ENCODE peak calls at places on chromosome 1, in four cellular contexts. O is GM12892, G is Panc1, V is transverse colon. S is an unnamed sample.

GRCh38 chr1:244863491-244864252 is 671 bp downstream of the HNRNPU start:
- DNase-seq in O (no peak), G (no peak), V (peak), S (peak)

GRCh38 chr1:4653796-4654715 is at the start of gene AJAP1:
- DNase-seq in O (no peak), G (no peak), V (no peak), S (no peak)

GRCh38 chr1:44677201-44677520 is 2.6 kb downstream of the ARMH1 start:
- DNase-seq in O (no peak), G (no peak), V (no peak), S (no peak)

GRCh38 chr1:168112673-168113305 is 23.9 kb downstream of the GPR161 start:
- DNase-seq in O (no peak), G (no peak), V (no peak), S (no peak)

GRCh38 chr1:147665521-147665920 is 4.8 kb downstream of the ACP6 start:
- DNase-seq in O (no peak), G (no peak), V (no peak), S (no peak)

GRCh38 chr1:17121881-17122280 is 2.6 kb upstream of the PADI2 start:
- DNase-seq in O (no peak), G (no peak), V (no peak), S (no peak)

GRCh38 chr1:152034324-152034653 is 2.5 kb downstream of the S100A11 start:
- DNase-seq in O (no peak), G (no peak), V (no peak), S (no peak)

GRCh38 chr1:55164906-55165305 is 50.3 kb downstream of the USP24 start:
- DNase-seq in O (no peak), G (no peak), V (no peak), S (no peak)

DNA sequence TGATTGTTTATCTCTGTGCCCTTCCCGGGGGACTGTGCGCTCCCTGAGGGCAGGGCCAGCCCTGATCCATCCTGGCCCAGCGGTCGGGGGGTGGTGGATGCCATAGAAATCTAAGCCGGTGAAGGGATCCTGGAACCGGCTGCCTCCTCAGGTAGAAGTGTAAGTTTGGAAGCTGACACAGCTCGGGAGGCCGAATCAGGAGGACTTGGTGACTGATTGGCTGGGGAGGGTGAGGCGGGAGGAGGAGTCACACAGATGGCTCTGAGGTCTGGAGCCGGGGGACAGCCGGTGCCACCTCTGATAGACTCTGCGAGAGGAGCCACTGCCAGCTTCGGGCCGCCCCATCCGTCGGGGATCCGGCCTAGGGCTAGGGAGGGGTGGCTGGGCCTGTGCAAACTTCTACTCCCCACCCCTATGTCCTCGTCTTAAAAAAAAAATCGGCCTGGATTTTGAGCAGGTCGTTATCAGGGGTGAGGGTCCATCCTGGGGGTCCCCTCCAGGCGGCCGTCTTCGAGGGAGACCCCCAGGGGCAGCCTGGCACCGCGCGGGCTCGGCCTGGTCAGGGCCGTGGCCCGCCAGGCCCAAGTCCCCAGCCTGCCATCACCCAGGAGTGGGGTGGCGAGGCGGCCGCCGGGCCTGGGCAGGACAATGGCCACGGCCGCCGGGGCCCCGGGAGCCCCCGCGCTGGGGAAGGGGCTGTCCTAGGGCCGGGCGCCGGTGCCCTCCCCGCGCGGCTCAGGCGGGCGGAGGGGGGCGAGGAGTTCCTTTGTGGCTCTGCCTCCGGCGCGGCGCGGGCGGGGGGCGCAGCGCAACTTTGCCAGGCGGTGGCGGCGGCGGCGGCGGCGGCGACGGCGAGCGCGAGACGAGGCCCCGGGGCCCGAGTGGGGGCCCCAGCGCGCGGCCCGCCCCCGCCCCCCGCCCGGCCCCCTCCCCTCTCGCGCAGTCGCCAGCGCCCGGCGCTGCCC is 663 bp upstream of the ZNF362 start:
- DNase-seq in O (peak), G (no peak), V (peak), S (peak)
- TF ChIP-seq POLR2AphosphoS5 in O (no peak), G (peak), V (peak), S (peak)

GRCh38 chr1:189803364-189803763 is 674.3 kb downstream of the BRINP3 start:
- DNase-seq in O (no peak), G (no peak), V (no peak), S (no peak)
- TF ChIP-seq POLR2AphosphoS5 in O (no peak), G (no peak), V (no peak), S (no peak)

DNA sequence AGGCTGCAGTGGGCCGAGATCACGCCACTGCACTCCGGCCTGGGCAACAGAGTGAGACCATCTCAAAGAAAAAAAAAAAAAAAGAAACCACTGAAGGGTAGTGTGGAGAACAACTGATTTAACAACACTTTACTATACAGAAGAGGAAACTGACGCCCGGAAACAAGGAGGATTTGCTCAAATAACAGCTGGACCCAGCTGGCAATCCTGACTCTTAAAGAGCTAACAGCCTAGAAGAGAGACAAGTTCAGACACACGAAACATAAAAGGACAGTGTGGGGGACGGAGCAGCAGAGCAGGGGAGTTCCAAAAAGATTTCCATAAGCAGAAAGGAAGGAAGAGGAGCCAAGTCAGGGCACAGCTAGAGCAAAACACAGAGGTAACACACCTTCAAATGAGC is 4.4 kb downstream of the ECHDC2 start:
- DNase-seq in O (no peak), G (no peak), V (no peak), S (no peak)
- TF ChIP-seq POLR2AphosphoS5 in O (no peak), G (no peak), V (peak), S (no peak)

DNA sequence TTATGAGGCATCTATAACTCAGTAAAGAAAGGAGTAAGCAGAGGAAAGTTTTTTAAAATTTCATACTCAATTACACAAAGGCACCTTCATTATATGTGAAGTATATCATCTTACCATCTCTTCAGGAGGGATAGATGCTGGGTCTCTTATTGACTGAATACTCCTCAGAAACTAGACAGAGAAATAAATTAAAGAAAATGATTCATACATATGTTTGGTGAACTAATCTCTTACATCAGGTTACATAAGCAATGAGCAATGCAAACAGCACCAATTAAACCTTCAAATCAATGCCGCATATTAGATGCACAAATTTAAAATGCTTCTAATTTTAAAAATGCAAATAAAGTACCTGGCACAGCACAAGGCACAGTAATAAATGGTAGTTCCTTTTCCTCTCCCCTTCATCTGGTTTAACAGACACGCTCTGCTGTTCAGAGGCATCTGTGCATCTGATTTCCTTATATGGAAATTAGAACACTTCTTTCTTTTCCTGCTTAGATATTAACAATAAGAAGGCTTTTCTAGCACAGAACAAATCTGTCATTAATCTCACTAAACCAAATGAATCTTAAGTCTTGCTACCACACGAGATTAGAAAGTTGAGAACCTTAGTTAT is 20.0 kb downstream of the SCYL3 start:
- DNase-seq in O (no peak), G (no peak), V (no peak), S (no peak)
- TF ChIP-seq POLR2AphosphoS5 in O (no peak), G (no peak), V (no peak), S (no peak)

GRCh38 chr1:91803133-91803532 is 82.8 kb downstream of the TGFBR3 start:
- DNase-seq in O (no peak), G (no peak), V (no peak), S (no peak)
- TF ChIP-seq POLR2AphosphoS5 in O (no peak), G (no peak), V (no peak), S (peak)

GRCh38 chr1:246032111-246032551 is 474.9 kb downstream of the SMYD3 start:
- DNase-seq in O (no peak), G (no peak), V (no peak), S (no peak)
- TF ChIP-seq POLR2AphosphoS5 in O (no peak), G (no peak), V (no peak), S (no peak)

GRCh38 chr1:223877804-223878203 is 32.1 kb upstream of the TP53BP2 start:
- DNase-seq in O (no peak), G (no peak), V (no peak), S (no peak)
- TF ChIP-seq POLR2AphosphoS5 in O (no peak), G (no peak), V (no peak), S (no peak)

DNA sequence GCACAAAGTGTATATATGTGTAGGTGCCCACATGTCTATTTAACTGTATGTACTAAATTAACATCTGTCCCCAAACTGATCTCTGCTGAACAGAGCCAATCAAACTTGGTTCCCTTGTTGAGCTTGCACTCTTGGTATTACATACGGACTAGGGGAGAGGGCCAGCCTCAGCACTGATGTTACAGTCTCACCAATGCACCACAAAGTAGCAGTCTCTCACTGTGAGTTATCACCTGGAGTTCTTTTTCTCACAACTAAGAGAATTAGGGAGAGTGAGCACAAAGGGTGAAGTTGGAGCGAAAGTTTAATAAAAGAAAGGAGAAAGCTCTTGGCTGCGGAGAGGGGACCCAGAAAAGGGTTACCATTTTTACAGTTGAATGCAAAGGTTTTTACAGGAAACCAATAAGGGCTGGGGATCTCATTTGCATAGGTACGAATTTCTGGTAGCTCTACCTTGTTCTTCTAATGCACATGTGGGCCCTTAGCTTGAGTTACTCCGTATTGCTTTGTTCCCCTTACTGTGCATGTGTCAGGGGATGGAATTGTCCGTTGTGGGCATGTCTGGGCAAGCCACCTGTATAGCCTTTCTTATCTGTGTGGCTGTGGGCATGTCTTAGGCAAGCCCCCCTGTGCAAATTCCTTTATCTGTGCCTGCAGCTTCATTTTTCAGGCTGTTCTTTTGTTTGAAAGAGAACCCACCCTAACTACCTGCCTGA is 13.3 kb upstream of the CHI3L2 start:
- DNase-seq in O (no peak), G (no peak), V (no peak), S (no peak)
- TF ChIP-seq POLR2AphosphoS5 in O (peak), G (no peak), V (no peak), S (no peak)

DNA sequence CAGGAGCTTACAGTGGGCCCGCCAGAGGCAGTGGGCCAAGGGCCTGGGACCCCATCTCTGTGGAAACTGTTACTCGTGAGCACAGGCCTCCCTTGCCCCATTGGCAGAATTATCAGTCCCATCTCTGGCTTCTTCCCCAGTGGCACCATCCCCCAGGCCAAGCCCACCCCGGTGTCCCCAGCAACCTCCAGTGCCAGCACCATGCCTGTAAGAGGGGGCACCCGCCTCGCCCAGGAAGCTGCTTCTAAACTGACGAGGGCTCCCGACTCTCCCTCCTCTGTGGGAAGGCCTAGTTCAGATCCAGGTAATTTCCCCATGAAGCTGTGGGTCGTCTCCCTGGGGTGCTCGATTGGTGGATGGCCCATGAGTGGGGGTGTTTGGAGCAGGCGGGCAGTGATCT is 46.8 kb downstream of the TNFRSF8 start:
- DNase-seq in O (no peak), G (no peak), V (no peak), S (no peak)
- TF ChIP-seq POLR2AphosphoS5 in O (no peak), G (no peak), V (no peak), S (no peak)

S was measured in breast epithelium.